ENCODE peak calls at places on chromosome 16, in seven cellular contexts. C is IMR-90, D is H9, W is neuronal stem cell, X is H1, A is trophoblast cell, V is mesenchymal stem cell. B is an unnamed sample.

GRCh38 chr16:68416057-68417046 is 32.0 kb downstream of the SMPD3 start:
- DNase-seq in X (no peak), D (no peak), V (no peak), A (no peak), W (no peak), C (no peak), B (no peak)

GRCh38 chr16:450800-451512 is 25.5 kb downstream of the RAB11FIP3 start:
- DNase-seq in C (no peak), W (no peak), D (no peak), X (no peak), V (no peak), A (no peak), B (no peak)

GRCh38 chr16:29146266-29146665 is 161.4 kb downstream of the LAT start:
- DNase-seq in V (no peak), W (no peak), A (no peak), X (no peak), C (no peak), D (no peak), B (no peak)

GRCh38 chr16:7345423-7345822 is 12.8 kb downstream of the RBFOX1 start:
- DNase-seq in W (no peak), C (no peak), D (no peak), V (no peak), A (no peak), X (no peak), B (no peak)

GRCh38 chr16:29820730-29821662 is 734 bp downstream of the MVP start:
- DNase-seq in D (no peak), V (peak; percentile 23), W (no peak), X (no peak), A (peak; percentile 27), C (no peak), B (no peak)

GRCh38 chr16:57256601-57257395 is 11.7 kb downstream of the ARL2BP start:
- DNase-seq in V (no peak), D (no peak), X (no peak), A (no peak), W (no peak), C (no peak), B (peak; percentile 84)

GRCh38 chr16:66267287-66268137 is 99.0 kb upstream of the CDH5 start:
- DNase-seq in D (peak; percentile 20), A (no peak), V (no peak), W (no peak), X (no peak), C (no peak), B (no peak)

GRCh38 chr16:7343271-7343670 is 10.6 kb downstream of the RBFOX1 start:
- DNase-seq in X (no peak), D (no peak), W (no peak), A (no peak), C (no peak), V (no peak), B (no peak)

GRCh38 chr16:11603331-11603750 is 16.6 kb upstream of the LITAF start:
- DNase-seq in A (peak; percentile 49), V (no peak), D (no peak), C (no peak), W (no peak), X (no peak), B (no peak)

GRCh38 chr16:12573300-12573699 is 230.4 kb downstream of the CPPED1 start:
- DNase-seq in D (no peak), W (no peak), C (no peak), V (no peak), A (peak; percentile 26), X (no peak), B (no peak)

GRCh38 chr16:81537721-81538561 is 93.3 kb downstream of the CMIP start:
- DNase-seq in W (no peak), D (no peak), C (no peak), A (no peak), X (no peak), V (no peak), B (no peak)

GRCh38 chr16:81170824-81171223 is 67.7 kb upstream of the BCO1 start:
- DNase-seq in V (no peak), C (no peak), D (peak; percentile 70), A (no peak), W (no peak), X (no peak), B (peak; percentile 49)

GRCh38 chr16:4200000-4200780 is 41.7 kb downstream of the SRL start:
- DNase-seq in W (peak; percentile 35), V (peak; percentile 66), X (no peak), C (peak; percentile 60), A (peak; percentile 69), D (peak; percentile 61), B (peak; percentile 66)

GRCh38 chr16:90046971-90047713 is 27.9 kb upstream of the DBNDD1 start:
- DNase-seq in V (peak; percentile 41), A (peak; percentile 72), D (peak; percentile 55), C (peak; percentile 58), X (no peak), W (no peak), B (no peak)

GRCh38 chr16:27720731-27721547 is 171.0 kb downstream of the KATNIP start:
- DNase-seq in X (no peak), W (no peak), D (no peak), A (no peak), C (no peak), V (no peak), B (no peak)

DNA sequence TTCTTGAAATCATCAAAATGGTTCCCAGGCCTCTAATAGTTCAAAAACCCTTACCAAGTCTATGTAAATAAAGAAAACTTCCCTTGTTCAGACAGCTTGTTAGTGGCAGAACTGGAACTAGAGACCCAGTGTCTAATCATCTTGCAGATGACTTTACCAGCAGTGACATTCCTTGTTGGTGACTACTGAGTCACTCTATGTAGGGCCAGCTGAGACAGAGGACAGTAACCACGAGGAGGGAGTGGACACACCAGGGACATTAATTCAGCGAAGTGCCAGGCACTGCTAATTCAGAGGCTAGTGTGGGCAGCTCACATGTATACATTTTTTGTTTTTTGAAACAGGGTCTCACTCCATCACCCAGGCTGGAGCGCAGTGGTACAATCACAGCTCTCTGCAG is 6.1 kb upstream of the HEATR3 start:
- DNase-seq in D (no peak), V (no peak), W (no peak), A (peak; percentile 18), C (no peak), X (no peak), B (no peak)
- H2BK5ac ChIP-seq in D (no peak overlapping the region), V (no peak overlapping the region), W (no peak overlapping the region), A (no peak overlapping the region), C (no peak overlapping the region), X (no peak overlapping the region), B (no peak overlapping the region)

GRCh38 chr16:85812031-85812807 is 12.7 kb downstream of the COX4I1 start:
- DNase-seq in X (no peak), D (no peak), V (no peak), A (no peak), C (no peak), W (no peak), B (no peak)
- H2BK5ac ChIP-seq in X (no peak overlapping the region), D (no peak overlapping the region), V (no peak overlapping the region), A (no peak overlapping the region), C (no peak overlapping the region), W (no peak overlapping the region), B (no peak overlapping the region)

GRCh38 chr16:24178496-24178895 is 77.6 kb upstream of the CACNG3 start:
- DNase-seq in X (no peak), D (peak; percentile 55), A (peak; percentile 17), V (no peak), C (no peak), W (peak; percentile 52), B (peak; percentile 49)
- H2BK5ac ChIP-seq in X (no peak overlapping the region), D (no peak overlapping the region), A (no peak overlapping the region), V (no peak overlapping the region), C (no peak overlapping the region), W (no peak overlapping the region), B (no peak overlapping the region)

GRCh38 chr16:87416826-87417471 is 24.8 kb downstream of the MAP1LC3B start:
- DNase-seq in W (no peak), A (peak; percentile 88), D (no peak), X (no peak), V (peak; percentile 60), C (peak; percentile 72), B (no peak)

GRCh38 chr16:87418216-87418615 is 26.1 kb downstream of the MAP1LC3B start:
- DNase-seq in V (no peak), C (no peak), X (no peak), D (no peak), A (no peak), W (no peak), B (no peak)

GRCh38 chr16:87415441-87415840 is 23.3 kb downstream of the MAP1LC3B start:
- DNase-seq in C (no peak), A (peak; percentile 35), X (no peak), D (no peak), W (no peak), V (no peak), B (no peak)

GRCh38 chr16:87418644-87419043 is 26.5 kb downstream of the MAP1LC3B start:
- DNase-seq in C (no peak), V (no peak), W (no peak), D (no peak), A (no peak), X (no peak), B (no peak)

GRCh38 chr16:87417511-87417910 is 25.4 kb downstream of the MAP1LC3B start:
- DNase-seq in X (no peak), A (no peak), V (no peak), W (no peak), C (no peak), D (no peak), B (no peak)
- H2BK5ac ChIP-seq in X (no peak overlapping the region), A (no peak overlapping the region), V (no peak overlapping the region), W (no peak overlapping the region), C (no peak overlapping the region), D (no peak overlapping the region), B (no peak overlapping the region)

GRCh38 chr16:9434659-9435058 is 343.2 kb downstream of the HAPSTR1 start:
- DNase-seq in A (no peak), V (no peak), X (no peak), W (no peak), C (no peak), D (no peak), B (no peak)

GRCh38 chr16:9441021-9441420 is 349.6 kb downstream of the HAPSTR1 start:
- DNase-seq in X (no peak), V (no peak), C (no peak), W (no peak), D (peak; percentile 45), A (no peak), B (peak; percentile 79)

GRCh38 chr16:9436175-9436574 is 344.7 kb downstream of the HAPSTR1 start:
- DNase-seq in X (no peak), C (no peak), D (no peak), A (no peak), W (no peak), V (no peak), B (no peak)

GRCh38 chr16:9438991-9439390 is 347.5 kb downstream of the HAPSTR1 start:
- DNase-seq in X (no peak), A (no peak), W (no peak), D (no peak), C (no peak), V (no peak), B (no peak)

GRCh38 chr16:9437115-9437514 is 345.7 kb downstream of the HAPSTR1 start:
- DNase-seq in V (no peak), C (no peak), D (peak; percentile 53), X (no peak), A (no peak), W (no peak), B (peak; percentile 57)
- H2BK5ac ChIP-seq in V (no peak overlapping the region), C (no peak overlapping the region), D (no peak overlapping the region), X (no peak overlapping the region), A (no peak overlapping the region), W (no peak overlapping the region), B (no peak overlapping the region)